ENCODE peak calls at places on chromosomes 16 and 17, in nine cellular contexts. H is thoracic aorta, Q is small intestine, X is GM10248, Y is ecto neural progenitor cell, C is cardiac fibroblast, A is keratinocyte, E is NCI-H1105, S is substantia nigra. P is an unnamed sample.

GRCh38 chr16:72443809-72444208 is 271.9 kb upstream of the PMFBP1 start:
- DNase-seq in E (no peak), A (no peak), Y (no peak), S (no peak), H (no peak), X (no peak), C (no peak), Q (no peak), P (no peak)

GRCh38 chr17:29155966-29156338 is 24.2 kb downstream of the MYO18A start:
- DNase-seq in H (no peak), E (no peak), X (no peak), A (no peak), S (no peak), C (peak), Q (no peak), Y (no peak), P (no peak)

GRCh38 chr17:79075433-79075805 is 795 bp downstream of the ENGASE start:
- DNase-seq in H (no peak), E (no peak), X (no peak), Q (peak), C (peak), A (no peak), S (no peak), Y (no peak), P (peak)

GRCh38 chr16:57993897-57994296 is 6.6 kb downstream of the ZNF319 start:
- DNase-seq in C (no peak), H (no peak), X (no peak), A (no peak), Q (no peak), E (no peak), S (no peak), Y (no peak), P (no peak)

GRCh38 chr17:40490289-40490853 is 11.1 kb downstream of the TNS4 start:
- DNase-seq in X (no peak), Y (no peak), H (no peak), A (peak), C (peak), Q (no peak), S (peak), E (no peak), P (peak)

GRCh38 chr17:15944720-15945492 is at the start of gene ADORA2B:
- DNase-seq in S (no peak), X (peak), E (peak), Y (peak), A (no peak), H (no peak), C (peak), Q (peak), P (peak)

GRCh38 chr16:60123387-60124023 is 1389.4 kb upstream of the GOT2 start:
- DNase-seq in Q (no peak), X (no peak), S (no peak), C (no peak), Y (no peak), A (no peak), H (no peak), E (no peak), P (peak)

GRCh38 chr16:9270424-9270823 is 179.0 kb downstream of the HAPSTR1 start:
- DNase-seq in Q (no peak), E (no peak), S (no peak), Y (no peak), X (no peak), C (no peak), H (no peak), A (no peak), P (no peak)

P was measured in GM03348.